ENCODE peak calls at places on chromosomes 11 and 22, in seven cellular contexts. S is iris pigment epithelial cell, A is NCI-H524, C is NCI-H1436 treated with DMSO at 0.1 percent for 48 hours, K is DMS79, M is cardiac muscle cell, I is amygdala. W is an unnamed sample.

GRCh38 chr22:27685971-27686370 is 115.6 kb downstream of the MN1 start:
- DNase-seq in S (no peak), A (no peak), C (no peak), K (no peak), M (no peak), I (no peak), W (no peak)

GRCh38 chr11:4211991-4212390 is 117.4 kb downstream of the RRM1 start:
- DNase-seq in S (no peak), A (no peak), C (no peak), K (no peak), M (no peak), I (no peak), W (no peak)

GRCh38 chr22:19490628-19491230 is 11.0 kb downstream of the CDC45 start:
- DNase-seq in S (no peak), A (no peak), C (no peak), K (no peak), M (no peak), I (no peak), W (no peak)

GRCh38 chr11:131579932-131580387 is 209.5 kb downstream of the NTM start:
- DNase-seq in S (peak), A (peak), C (no peak), K (no peak), M (peak), I (no peak), W (peak)

GRCh38 chr22:39227542-39228272 is 17.1 kb downstream of the PDGFB start:
- DNase-seq in S (no peak), A (no peak), C (no peak), K (no peak), M (no peak), I (no peak), W (no peak)

GRCh38 chr11:131666006-131666405 is 295.6 kb downstream of the NTM start:
- DNase-seq in S (no peak), A (no peak), C (no peak), K (no peak), M (no peak), I (no peak), W (no peak)

GRCh38 chr22:43423046-43423445 is 11.2 kb downstream of the MPPED1 start:
- DNase-seq in S (no peak), A (no peak), C (no peak), K (no peak), M (no peak), I (no peak), W (no peak)

GRCh38 chr11:114440121-114440860 is 1.0 kb downstream of the REXO2 start:
- DNase-seq in S (no peak), A (no peak), C (no peak), K (no peak), M (peak), I (no peak), W (peak)

GRCh38 chr11:107858217-107859070 is at the start of gene SLC35F2:
- DNase-seq in S (peak), A (peak), C (no peak), K (peak), M (peak), I (no peak), W (peak)

GRCh38 chr11:124070906-124071621 is 29.9 kb upstream of the OR10G7 start:
- DNase-seq in S (peak), A (peak), C (no peak), K (peak), M (peak), I (no peak), W (peak)

GRCh38 chr22:31098633-31099110 is 8.7 kb downstream of the SELENOM start:
- DNase-seq in S (no peak), A (no peak), C (no peak), K (no peak), M (peak), I (no peak), W (no peak)

GRCh38 chr11:19380375-19380774 is 139.6 kb upstream of the E2F8 start:
- DNase-seq in S (peak), A (no peak), C (no peak), K (no peak), M (no peak), I (no peak), W (peak)

GRCh38 chr22:20060700-20061480 is 19.2 kb upstream of the DGCR8 start:
- DNase-seq in S (no peak), A (no peak), C (no peak), K (no peak), M (no peak), I (no peak), W (no peak)

GRCh38 chr11:110955797-110956196 is 243.6 kb upstream of the ARHGAP20 start:
- DNase-seq in S (peak), A (no peak), C (no peak), K (no peak), M (no peak), I (no peak), W (peak)

GRCh38 chr11:62241095-62241494 is 944 bp upstream of the SCGB1D2 start:
- DNase-seq in S (no peak), A (no peak), C (no peak), K (no peak), M (no peak), I (no peak), W (no peak)

GRCh38 chr11:108718466-108718865 is 53.6 kb downstream of the DDX10 start:
- DNase-seq in S (no peak), A (no peak), C (no peak), K (no peak), M (no peak), I (no peak), W (no peak)

GRCh38 chr11:99934008-99934407 is 753.1 kb upstream of the ARHGAP42 start:
- DNase-seq in S (peak), A (no peak), C (no peak), K (no peak), M (no peak), I (no peak), W (peak)

GRCh38 chr22:49967333-49968241 is 7.0 kb downstream of the PIM3 start:
- DNase-seq in S (no peak), A (no peak), C (no peak), K (no peak), M (peak), I (no peak), W (no peak)

GRCh38 chr22:48396091-48396784 is 1431.4 kb downstream of the BRD1 start:
- DNase-seq in S (no peak), A (no peak), C (no peak), K (no peak), M (no peak), I (no peak), W (no peak)

GRCh38 chr11:995752-996420 is 40.6 kb downstream of the MUC6 start:
- DNase-seq in S (peak), A (peak), C (no peak), K (no peak), M (no peak), I (no peak), W (peak)

GRCh38 chr11:34915136-34916013 is 804 bp downstream of the APIP start:
- DNase-seq in S (peak), A (no peak), C (no peak), K (no peak), M (no peak), I (no peak), W (peak)

GRCh38 chr11:78042858-78043257 is 19.8 kb upstream of the KCTD14 start:
- DNase-seq in S (no peak), A (no peak), C (no peak), K (no peak), M (no peak), I (no peak), W (no peak)

GRCh38 chr11:121012091-121012490 is 11.8 kb upstream of the TBCEL start:
- DNase-seq in S (no peak), A (no peak), C (no peak), K (no peak), M (no peak), I (no peak), W (no peak)

GRCh38 chr11:1758611-1759150 is 5.0 kb downstream of the CTSD start:
- DNase-seq in S (no peak), A (no peak), C (no peak), K (no peak), M (no peak), I (no peak), W (no peak)

GRCh38 chr22:24112188-24112587 is 69.1 kb upstream of the SUSD2 start:
- DNase-seq in S (peak), A (no peak), C (no peak), K (no peak), M (no peak), I (no peak), W (peak)

GRCh38 chr11:64880240-64881001 is 2.0 kb upstream of the EHD1 start:
- DNase-seq in S (no peak), A (no peak), C (no peak), K (no peak), M (no peak), I (no peak), W (no peak)

GRCh38 chr11:63598556-63598955 is 15.7 kb downstream of the PLAAT3 start:
- DNase-seq in S (no peak), A (no peak), C (no peak), K (no peak), M (no peak), I (no peak), W (no peak)

GRCh38 chr11:61901353-61901858 is 10.1 kb upstream of the FADS3 start:
- DNase-seq in S (no peak), A (no peak), C (no peak), K (no peak), M (no peak), I (no peak), W (no peak)

GRCh38 chr11:73614591-73614990 is 16.7 kb upstream of the FAM168A start:
- DNase-seq in S (no peak), A (no peak), C (no peak), K (no peak), M (no peak), I (no peak), W (no peak)

GRCh38 chr22:49382451-49382735 is 445.3 kb downstream of the BRD1 start:
- DNase-seq in S (no peak), A (no peak), C (no peak), K (no peak), M (no peak), I (no peak), W (no peak)

GRCh38 chr11:2308713-2309112 is 6.9 kb downstream of the TSPAN32 start:
- DNase-seq in S (no peak), A (no peak), C (no peak), K (no peak), M (no peak), I (no peak), W (no peak)

GRCh38 chr22:37672920-37673453 is 2.4 kb upstream of the LGALS1 start:
- DNase-seq in S (no peak), A (no peak), C (no peak), K (no peak), M (no peak), I (no peak), W (no peak)

GRCh38 chr22:46075764-46076531 is 74.4 kb upstream of the PPARA start:
- DNase-seq in S (no peak), A (no peak), C (no peak), K (no peak), M (no peak), I (no peak), W (no peak)

GRCh38 chr11:33534575-33534974 is 166.1 kb downstream of the C11orf91 start:
- DNase-seq in S (peak), A (no peak), C (no peak), K (no peak), M (no peak), I (no peak), W (peak)

GRCh38 chr22:24969588-24970301 is 17.2 kb downstream of the KIAA1671 start:
- DNase-seq in S (peak), A (no peak), C (no peak), K (no peak), M (peak), I (no peak), W (peak)